ENCODE peak calls at places on chromosomes 2 and 18, in five cellular contexts. One of them, this sample, is unnamed.

GRCh38 chr2:8646731-8647461 is 35.0 kb upstream of the ID2 start:
- DNase-seq in MM.1S: no peak
- DNase-seq in mammary epithelial cell: no peak
- DNase-seq in heart right ventricle: no peak
- DNase-seq in Peyer's patch: no peak
- DNase-seq in this sample: no peak

GRCh38 chr2:158726906-158727592 is 68.1 kb upstream of the DAPL1 start:
- DNase-seq in Peyer's patch: no peak
- DNase-seq in mammary epithelial cell: no peak
- DNase-seq in MM.1S: no peak
- DNase-seq in heart right ventricle: no peak
- DNase-seq in this sample: no peak

GRCh38 chr2:41869542-41870256 is 178.1 kb upstream of the PKDCC start:
- DNase-seq in mammary epithelial cell: peak
- DNase-seq in MM.1S: peak
- DNase-seq in heart right ventricle: peak
- DNase-seq in Peyer's patch: peak
- DNase-seq in this sample: peak

GRCh38 chr18:76979111-76979751 is 153.4 kb downstream of the MBP start:
- DNase-seq in heart right ventricle: no peak
- DNase-seq in Peyer's patch: no peak
- DNase-seq in MM.1S: no peak
- DNase-seq in mammary epithelial cell: no peak
- DNase-seq in this sample: no peak

GRCh38 chr2:162210385-162210784 is 32.9 kb downstream of the FAP start:
- DNase-seq in heart right ventricle: no peak
- DNase-seq in mammary epithelial cell: no peak
- DNase-seq in Peyer's patch: no peak
- DNase-seq in MM.1S: no peak
- DNase-seq in this sample: no peak

GRCh38 chr2:102632380-102633175 is 13.2 kb downstream of the SLC9A2 start:
- DNase-seq in Peyer's patch: no peak
- DNase-seq in heart right ventricle: no peak
- DNase-seq in mammary epithelial cell: peak
- DNase-seq in MM.1S: no peak
- DNase-seq in this sample: no peak

GRCh38 chr2:141497262-141497661 is 633.6 kb downstream of the LRP1B start:
- DNase-seq in heart right ventricle: no peak
- DNase-seq in MM.1S: no peak
- DNase-seq in Peyer's patch: no peak
- DNase-seq in mammary epithelial cell: no peak
- DNase-seq in this sample: no peak

GRCh38 chr2:165876712-165877111 is 76.9 kb downstream of the TTC21B start:
- DNase-seq in Peyer's patch: no peak
- DNase-seq in mammary epithelial cell: peak
- DNase-seq in heart right ventricle: no peak
- DNase-seq in MM.1S: no peak
- DNase-seq in this sample: no peak

GRCh38 chr2:8633735-8634313 is 48.0 kb upstream of the ID2 start:
- DNase-seq in Peyer's patch: peak
- DNase-seq in MM.1S: no peak
- DNase-seq in mammary epithelial cell: no peak
- DNase-seq in heart right ventricle: no peak
- DNase-seq in this sample: no peak

GRCh38 chr2:202032841-202033316 is 776 bp upstream of the FZD7 start:
- DNase-seq in mammary epithelial cell: peak
- DNase-seq in Peyer's patch: no peak
- DNase-seq in heart right ventricle: peak
- DNase-seq in MM.1S: peak
- DNase-seq in this sample: no peak

GRCh38 chr2:1557467-1557820 is 144.2 kb downstream of the TPO start:
- DNase-seq in mammary epithelial cell: no peak
- DNase-seq in heart right ventricle: no peak
- DNase-seq in MM.1S: no peak
- DNase-seq in Peyer's patch: no peak
- DNase-seq in this sample: no peak

GRCh38 chr2:47519147-47519537 is 116.2 kb downstream of the MSH2 start:
- DNase-seq in mammary epithelial cell: no peak
- DNase-seq in heart right ventricle: no peak
- DNase-seq in Peyer's patch: no peak
- DNase-seq in MM.1S: no peak
- DNase-seq in this sample: no peak

GRCh38 chr2:47520302-47520630 is 117.3 kb downstream of the MSH2 start:
- DNase-seq in Peyer's patch: no peak
- DNase-seq in mammary epithelial cell: no peak
- DNase-seq in heart right ventricle: no peak
- DNase-seq in MM.1S: no peak
- DNase-seq in this sample: no peak

GRCh38 chr2:47521666-47522285 is 118.8 kb downstream of the MSH2 start:
- DNase-seq in MM.1S: no peak
- DNase-seq in Peyer's patch: no peak
- DNase-seq in heart right ventricle: no peak
- DNase-seq in mammary epithelial cell: no peak
- DNase-seq in this sample: no peak

GRCh38 chr2:47519604-47520301 is 116.8 kb downstream of the MSH2 start:
- DNase-seq in Peyer's patch: no peak
- DNase-seq in heart right ventricle: no peak
- DNase-seq in mammary epithelial cell: no peak
- DNase-seq in MM.1S: no peak
- DNase-seq in this sample: no peak

GRCh38 chr2:47520825-47521665 is 118.1 kb downstream of the MSH2 start:
- DNase-seq in Peyer's patch: peak
- DNase-seq in mammary epithelial cell: peak
- DNase-seq in MM.1S: peak
- DNase-seq in heart right ventricle: peak
- DNase-seq in this sample: peak
- H3K27ac ChIP-seq in Peyer's patch: no peak
- H3K27ac ChIP-seq in mammary epithelial cell: no peak
- H3K27ac ChIP-seq in MM.1S: peak
- H3K27ac ChIP-seq in heart right ventricle: no peak
- H3K27ac ChIP-seq in this sample: no peak

GRCh38 chr2:163474319-163474744 is 261.5 kb downstream of the FIGN start:
- DNase-seq in heart right ventricle: no peak
- DNase-seq in MM.1S: no peak
- DNase-seq in Peyer's patch: no peak
- DNase-seq in mammary epithelial cell: no peak
- DNase-seq in this sample: no peak

GRCh38 chr2:163467206-163467605 is 268.6 kb downstream of the FIGN start:
- DNase-seq in heart right ventricle: peak
- DNase-seq in Peyer's patch: no peak
- DNase-seq in MM.1S: no peak
- DNase-seq in mammary epithelial cell: no peak
- DNase-seq in this sample: no peak

GRCh38 chr2:163469561-163469962 is 266.2 kb downstream of the FIGN start:
- DNase-seq in Peyer's patch: no peak
- DNase-seq in heart right ventricle: no peak
- DNase-seq in MM.1S: no peak
- DNase-seq in mammary epithelial cell: no peak
- DNase-seq in this sample: no peak

GRCh38 chr2:163475815-163476214 is 260.0 kb downstream of the FIGN start:
- DNase-seq in mammary epithelial cell: no peak
- DNase-seq in heart right ventricle: no peak
- DNase-seq in Peyer's patch: no peak
- DNase-seq in MM.1S: no peak
- DNase-seq in this sample: no peak

GRCh38 chr2:163471947-163472346 is 263.9 kb downstream of the FIGN start:
- DNase-seq in MM.1S: no peak
- DNase-seq in heart right ventricle: no peak
- DNase-seq in mammary epithelial cell: peak
- DNase-seq in Peyer's patch: no peak
- DNase-seq in this sample: no peak
- TF ChIP-seq CTCF in MM.1S: no peak
- TF ChIP-seq CTCF in heart right ventricle: peak
- TF ChIP-seq CTCF in mammary epithelial cell: peak
- TF ChIP-seq CTCF in Peyer's patch: no peak
- TF ChIP-seq CTCF in this sample: no peak

GRCh38 chr2:12047761-12048160 is 301.3 kb downstream of the LPIN1 start:
- DNase-seq in mammary epithelial cell: no peak
- DNase-seq in MM.1S: peak
- DNase-seq in heart right ventricle: no peak
- DNase-seq in Peyer's patch: no peak
- DNase-seq in this sample: no peak

GRCh38 chr2:12046641-12047040 is 300.2 kb downstream of the LPIN1 start:
- DNase-seq in MM.1S: no peak
- DNase-seq in Peyer's patch: no peak
- DNase-seq in heart right ventricle: no peak
- DNase-seq in mammary epithelial cell: peak
- DNase-seq in this sample: no peak

GRCh38 chr2:12044857-12045256 is 298.4 kb downstream of the LPIN1 start:
- DNase-seq in MM.1S: no peak
- DNase-seq in heart right ventricle: no peak
- DNase-seq in Peyer's patch: no peak
- DNase-seq in mammary epithelial cell: no peak
- DNase-seq in this sample: peak

GRCh38 chr2:12048551-12048950 is 302.1 kb downstream of the LPIN1 start:
- DNase-seq in mammary epithelial cell: no peak
- DNase-seq in heart right ventricle: no peak
- DNase-seq in MM.1S: no peak
- DNase-seq in Peyer's patch: no peak
- DNase-seq in this sample: no peak

GRCh38 chr2:12045864-12046291 is 299.4 kb downstream of the LPIN1 start:
- DNase-seq in heart right ventricle: no peak
- DNase-seq in Peyer's patch: no peak
- DNase-seq in MM.1S: peak
- DNase-seq in mammary epithelial cell: no peak
- DNase-seq in this sample: no peak
- H3K27ac ChIP-seq in heart right ventricle: no peak
- H3K27ac ChIP-seq in Peyer's patch: no peak
- H3K27ac ChIP-seq in MM.1S: peak
- H3K27ac ChIP-seq in mammary epithelial cell: no peak
- H3K27ac ChIP-seq in this sample: no peak

GRCh38 chr2:97360202-97360601 is 229.5 kb downstream of the ANKRD36B start:
- DNase-seq in Peyer's patch: peak
- DNase-seq in heart right ventricle: no peak
- DNase-seq in mammary epithelial cell: no peak
- DNase-seq in MM.1S: no peak
- DNase-seq in this sample: no peak

GRCh38 chr2:97354576-97354975 is 235.1 kb downstream of the ANKRD36B start:
- DNase-seq in Peyer's patch: no peak
- DNase-seq in heart right ventricle: no peak
- DNase-seq in mammary epithelial cell: no peak
- DNase-seq in MM.1S: no peak
- DNase-seq in this sample: no peak

GRCh38 chr2:97355176-97355575 is 234.5 kb downstream of the ANKRD36B start:
- DNase-seq in heart right ventricle: no peak
- DNase-seq in MM.1S: peak
- DNase-seq in mammary epithelial cell: no peak
- DNase-seq in Peyer's patch: no peak
- DNase-seq in this sample: no peak

DNA sequence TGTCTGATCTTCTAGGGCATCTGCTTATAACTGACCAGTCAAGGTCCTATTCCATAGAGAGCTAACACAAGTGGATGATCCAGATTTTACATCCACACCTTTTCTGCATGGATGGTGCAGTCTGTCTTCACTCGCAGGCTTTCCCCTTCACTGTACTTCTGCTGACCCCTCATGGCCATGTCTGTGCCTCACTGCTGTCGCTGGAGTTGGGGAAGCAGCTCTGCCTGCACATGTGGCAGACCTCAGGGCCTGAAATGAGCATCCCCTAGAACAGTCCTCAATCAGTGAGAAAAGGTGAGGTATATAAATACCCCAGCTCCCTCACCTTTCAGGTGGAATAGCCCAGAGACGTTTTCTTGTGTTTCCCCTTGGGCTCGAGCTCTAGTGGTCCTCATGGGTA is 233.8 kb downstream of the ANKRD36B start:
- DNase-seq in Peyer's patch: no peak
- DNase-seq in mammary epithelial cell: no peak
- DNase-seq in heart right ventricle: no peak
- DNase-seq in MM.1S: no peak
- DNase-seq in this sample: no peak
- TF ChIP-seq CTCF in Peyer's patch: no peak
- TF ChIP-seq CTCF in mammary epithelial cell: no peak
- TF ChIP-seq CTCF in heart right ventricle: no peak
- TF ChIP-seq CTCF in MM.1S: no peak
- TF ChIP-seq CTCF in this sample: no peak

GRCh38 chr2:216497808-216498366 is 757 bp upstream of the RPL37A start:
- DNase-seq in MM.1S: peak
- DNase-seq in mammary epithelial cell: no peak
- DNase-seq in heart right ventricle: no peak
- DNase-seq in Peyer's patch: no peak
- DNase-seq in this sample: no peak

GRCh38 chr2:216498418-216499413 is at the start of gene RPL37A:
- DNase-seq in MM.1S: peak
- DNase-seq in Peyer's patch: peak
- DNase-seq in heart right ventricle: peak
- DNase-seq in mammary epithelial cell: peak
- DNase-seq in this sample: peak

GRCh38 chr2:216499641-216500218 is 1.1 kb downstream of the RPL37A start:
- DNase-seq in MM.1S: no peak
- DNase-seq in heart right ventricle: no peak
- DNase-seq in Peyer's patch: no peak
- DNase-seq in mammary epithelial cell: no peak
- DNase-seq in this sample: no peak

GRCh38 chr2:216495656-216496055 is 3.0 kb upstream of the RPL37A start:
- DNase-seq in mammary epithelial cell: no peak
- DNase-seq in Peyer's patch: no peak
- DNase-seq in MM.1S: no peak
- DNase-seq in heart right ventricle: no peak
- DNase-seq in this sample: no peak

GRCh38 chr2:216497382-216497781 is 1.3 kb upstream of the RPL37A start:
- DNase-seq in mammary epithelial cell: no peak
- DNase-seq in heart right ventricle: no peak
- DNase-seq in Peyer's patch: no peak
- DNase-seq in MM.1S: no peak
- DNase-seq in this sample: no peak
- H3K27ac ChIP-seq in mammary epithelial cell: no peak
- H3K27ac ChIP-seq in heart right ventricle: no peak
- H3K27ac ChIP-seq in Peyer's patch: no peak
- H3K27ac ChIP-seq in MM.1S: no peak
- H3K27ac ChIP-seq in this sample: no peak

GRCh38 chr18:52670903-52671302 is 330.9 kb downstream of the DCC start:
- DNase-seq in MM.1S: peak
- DNase-seq in mammary epithelial cell: peak
- DNase-seq in heart right ventricle: no peak
- DNase-seq in Peyer's patch: no peak
- DNase-seq in this sample: no peak
- TF ChIP-seq CTCF in MM.1S: peak
- TF ChIP-seq CTCF in mammary epithelial cell: peak
- TF ChIP-seq CTCF in heart right ventricle: peak
- TF ChIP-seq CTCF in Peyer's patch: peak
- TF ChIP-seq CTCF in this sample: no peak

DNA sequence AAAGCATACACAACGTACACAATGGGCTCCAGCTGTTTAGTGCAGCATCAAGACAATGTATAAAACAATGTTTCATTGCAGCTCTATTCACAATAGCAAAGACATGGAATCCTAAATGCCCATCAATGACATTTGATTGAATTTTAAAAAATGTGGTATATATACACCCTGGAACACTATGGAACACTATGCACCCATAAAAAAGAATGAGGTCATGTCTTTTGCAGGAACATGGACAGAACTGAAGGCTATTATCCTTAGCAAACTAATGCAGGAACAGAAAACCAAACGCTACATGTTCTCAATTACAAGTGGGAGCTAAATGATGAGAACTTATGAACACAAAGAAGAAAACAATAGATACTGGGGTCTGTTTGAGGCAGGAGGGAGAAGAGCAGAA is 315.5 kb downstream of the AGPS start:
- DNase-seq in mammary epithelial cell: no peak
- DNase-seq in heart right ventricle: no peak
- DNase-seq in MM.1S: no peak
- DNase-seq in Peyer's patch: no peak
- DNase-seq in this sample: no peak
- H3K27ac ChIP-seq in mammary epithelial cell: no peak
- H3K27ac ChIP-seq in heart right ventricle: no peak
- H3K27ac ChIP-seq in MM.1S: no peak
- H3K27ac ChIP-seq in Peyer's patch: no peak
- H3K27ac ChIP-seq in this sample: no peak